ENCODE peak calls at places on chromosomes 5 and 9, in five cellular contexts. R, A, X, N and I are unnamed samples.

GRCh38 chr9:69122086-69122390 is 52.0 kb upstream of the TJP2 start:
- DNase-seq in A (peak; percentile 90), X (peak; percentile 78), N (peak; percentile 37), R (peak; percentile 52), I (peak; percentile 53)

GRCh38 chr5:36214434-36214833 is 27.3 kb downstream of the NADK2 start:
- DNase-seq in X (no peak), R (no peak), A (no peak), N (no peak), I (no peak)

GRCh38 chr5:84272776-84273516 is 111.7 kb downstream of the EDIL3 start:
- DNase-seq in X (no peak), N (no peak), A (no peak), R (no peak), I (no peak)

GRCh38 chr9:113176748-113177147 is 25.9 kb downstream of the SLC31A2 start:
- DNase-seq in R (no peak), A (no peak), X (no peak), N (no peak), I (no peak)

GRCh38 chr9:92026206-92027002 is 76.4 kb upstream of the ROR2 start:
- DNase-seq in N (no peak), X (no peak), A (no peak), R (no peak), I (no peak)

GRCh38 chr9:13718539-13718938 is 439.0 kb upstream of the MPDZ start:
- DNase-seq in N (no peak), X (no peak), A (no peak), R (peak; percentile 31), I (no peak)

GRCh38 chr9:37210737-37211523 is 90.6 kb downstream of the ZCCHC7 start:
- DNase-seq in X (no peak), N (no peak), A (no peak), R (no peak), I (no peak)

GRCh38 chr5:107322936-107323335 is 347.8 kb downstream of the EFNA5 start:
- DNase-seq in A (no peak), X (no peak), R (no peak), N (no peak), I (no peak)

GRCh38 chr9:5518937-5519319 is 8.6 kb downstream of the PDCD1LG2 start:
- DNase-seq in X (no peak), R (no peak), N (no peak), A (no peak), I (no peak)

GRCh38 chr5:106269252-106269843 is 1401.4 kb downstream of the EFNA5 start:
- DNase-seq in R (no peak), N (no peak), A (no peak), X (no peak), I (no peak)

GRCh38 chr5:175547810-175548209 is 69.5 kb downstream of the SFXN1 start:
- DNase-seq in N (no peak), X (no peak), R (no peak), A (no peak), I (no peak)

GRCh38 chr5:133423031-133423617 is 189.2 kb downstream of the FSTL4 start:
- DNase-seq in R (no peak), X (no peak), N (no peak), A (no peak), I (no peak)

GRCh38 chr5:158998911-158999705 is 100.6 kb downstream of the EBF1 start:
- DNase-seq in R (no peak), N (no peak), X (no peak), A (no peak), I (no peak)
- TF ChIP-seq CTCF in R (no peak), N (no peak), X (no peak), A (no peak), I (no peak)

GRCh38 chr9:86097510-86098224 is 1.7 kb downstream of the GOLM1 start:
- DNase-seq in A (no peak), R (no peak), X (no peak), N (no peak), I (no peak)

GRCh38 chr9:86102626-86103025 is 3.3 kb upstream of the GOLM1 start:
- DNase-seq in X (no peak), N (no peak), R (no peak), A (no peak), I (no peak)

GRCh38 chr9:86099695-86100364 is 472 bp upstream of the GOLM1 start:
- DNase-seq in A (no peak), N (peak; percentile 22), X (peak; percentile 59), R (peak; percentile 25), I (peak; percentile 56)

GRCh38 chr9:86096382-86096781 is 3.0 kb downstream of the GOLM1 start:
- DNase-seq in N (no peak), R (peak; percentile 10), A (no peak), X (no peak), I (no peak)

DNA sequence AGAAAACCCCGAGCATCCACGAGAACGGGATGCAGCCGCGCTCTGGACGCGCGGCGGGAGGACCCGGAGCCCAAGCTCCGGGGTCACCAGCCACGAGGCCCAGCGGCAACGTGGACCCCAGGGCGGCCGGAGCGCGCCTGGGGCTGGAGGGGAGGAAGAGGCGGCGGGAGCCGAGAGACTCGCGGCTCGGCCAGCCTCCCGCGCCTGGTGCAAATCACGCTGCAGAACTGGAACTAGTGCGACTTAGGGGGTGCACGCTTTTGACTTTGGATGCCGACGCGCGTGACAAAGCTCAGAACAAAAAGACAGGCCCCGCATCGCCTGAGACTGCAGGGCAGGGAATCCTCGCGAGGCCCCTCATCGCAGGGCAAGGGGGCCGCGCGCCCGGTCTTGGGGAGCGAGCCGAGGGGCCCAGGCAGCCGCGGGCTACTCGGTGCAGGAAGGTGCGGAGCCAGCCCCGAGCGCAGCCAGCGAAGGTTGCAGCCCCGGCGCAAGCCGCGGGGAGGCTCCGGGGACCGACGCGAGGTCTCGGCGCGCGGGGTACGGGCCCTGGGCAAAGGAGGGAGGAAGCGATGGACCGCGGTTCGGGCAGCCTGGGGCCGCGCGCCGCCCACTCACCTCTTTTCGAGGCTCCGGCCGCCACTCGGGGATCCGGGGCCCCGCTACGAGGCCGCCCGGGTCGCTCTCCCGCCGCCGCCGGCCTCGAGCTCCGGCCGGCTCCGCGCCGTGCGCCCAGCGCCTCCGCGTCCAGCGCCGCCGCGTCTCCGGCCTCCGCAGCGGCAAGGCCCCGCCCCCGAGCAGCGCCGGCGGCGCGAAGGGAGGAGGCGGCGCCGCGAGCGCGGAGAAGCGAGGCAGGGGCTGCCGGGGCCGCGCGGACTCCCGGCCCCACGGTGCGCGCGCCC is at the start of gene GOLM1:
- DNase-seq in N (peak; percentile 54), X (peak; percentile 59), R (peak; percentile 23), A (no peak), I (peak; percentile 81)
- TF ChIP-seq CTCF in N (peak; percentile 40), X (peak; percentile 48), R (peak; percentile 35), A (peak; percentile 3), I (no peak)

GRCh38 chr5:169974121-169974770 is 6.0 kb downstream of the INSYN2B start:
- DNase-seq in A (no peak), X (no peak), N (no peak), R (no peak), I (no peak)
- TF ChIP-seq CTCF in A (no peak), X (no peak), N (no peak), R (no peak), I (no peak)

DNA sequence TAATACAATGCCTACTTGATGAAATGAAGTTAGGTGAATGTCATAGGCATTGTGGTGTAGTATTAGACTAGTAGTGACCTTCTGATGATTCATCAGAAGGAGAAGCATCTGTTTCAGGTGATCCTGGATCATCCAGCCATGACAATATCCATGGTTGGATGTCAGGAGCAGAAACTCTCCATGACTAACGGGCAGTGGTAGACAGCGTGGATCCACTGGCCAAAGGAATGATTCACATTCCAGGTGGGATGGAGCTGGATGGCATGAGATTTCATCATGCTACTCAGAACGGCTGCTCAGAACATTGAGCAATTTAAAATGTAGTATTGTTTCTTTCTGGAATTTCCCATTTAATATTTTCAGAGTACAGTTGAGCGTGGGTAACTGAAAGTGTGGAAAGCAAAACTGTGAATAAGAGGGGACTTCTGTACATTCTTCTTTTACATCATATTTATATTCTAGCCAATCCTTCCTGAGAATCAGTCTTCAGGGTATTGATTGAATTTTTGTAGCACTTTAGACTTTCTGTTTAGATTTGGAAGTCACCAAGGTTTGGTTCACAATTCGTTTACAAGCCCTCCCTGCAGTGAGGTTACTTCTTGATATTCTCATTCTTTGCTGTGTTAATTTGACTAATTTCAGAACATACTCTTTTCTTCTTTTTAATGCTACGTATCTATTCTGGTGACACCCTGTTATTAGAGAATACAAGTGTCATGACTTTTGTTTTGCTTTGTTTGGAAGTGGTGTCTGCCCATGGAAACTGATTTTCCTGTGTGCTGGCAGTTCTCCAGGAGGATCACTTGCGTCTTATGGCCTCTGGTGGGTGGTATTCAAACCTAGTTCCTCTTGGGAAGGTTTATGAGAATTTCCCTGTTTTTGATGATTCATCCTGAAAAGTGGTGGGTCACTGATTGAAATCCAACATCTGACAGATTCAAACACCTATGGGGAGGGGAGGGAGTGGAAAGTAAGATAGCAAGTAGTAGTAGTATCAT is 12.2 kb upstream of the CLINT1 start:
- DNase-seq in X (no peak), N (no peak), A (no peak), R (peak; percentile 33), I (no peak)
- TF ChIP-seq CTCF in X (no peak), N (no peak), A (no peak), R (no peak), I (no peak)

GRCh38 chr5:95113489-95113888 is 171.4 kb downstream of the MCTP1 start:
- DNase-seq in X (no peak), N (no peak), R (peak; percentile 84), A (no peak), I (no peak)

GRCh38 chr5:95114902-95115301 is 170.0 kb downstream of the MCTP1 start:
- DNase-seq in R (no peak), N (no peak), A (no peak), X (no peak), I (no peak)

GRCh38 chr5:95110112-95110511 is 174.8 kb downstream of the MCTP1 start:
- DNase-seq in A (no peak), X (no peak), N (no peak), R (no peak), I (no peak)

GRCh38 chr5:95111141-95111540 is 173.8 kb downstream of the MCTP1 start:
- DNase-seq in R (no peak), N (no peak), X (no peak), A (no peak), I (no peak)

GRCh38 chr5:95114305-95114704 is 170.6 kb downstream of the MCTP1 start:
- DNase-seq in X (no peak), R (no peak), N (no peak), A (no peak), I (no peak)
- TF ChIP-seq CTCF in X (no peak), R (no peak), N (no peak), A (no peak), I (no peak)

GRCh38 chr9:76023715-76024195 is 133.3 kb downstream of the PCSK5 start:
- DNase-seq in X (no peak), N (no peak), R (no peak), A (no peak), I (no peak)
- TF ChIP-seq CTCF in X (no peak), N (no peak), R (no peak), A (no peak), I (no peak)

GRCh38 chr5:42636425-42636824 is 120.2 kb upstream of the CCDC152 start:
- DNase-seq in X (no peak), A (no peak), N (no peak), R (no peak), I (no peak)
- TF ChIP-seq CTCF in X (peak; percentile 8), A (no peak), N (no peak), R (peak; percentile 44), I (peak; percentile 36)